ENCODE peak calls at places on chromosome 22, in six cellular contexts. One of them, this sample, is unnamed.

GRCh38 chr22:49617866-49618688 is 209.6 kb downstream of the BRD1 start:
- DNase-seq in HT-29: no peak
- DNase-seq in astrocyte of the hippocampus: no peak
- DNase-seq in sciatic nerve: no peak
- DNase-seq in GM20000: no peak
- DNase-seq in nucleus accumbens: no peak
- DNase-seq in this sample: no peak

GRCh38 chr22:36368359-36368983 is 19.3 kb downstream of the MYH9 start:
- DNase-seq in HT-29: peak
- DNase-seq in astrocyte of the hippocampus: peak
- DNase-seq in sciatic nerve: no peak
- DNase-seq in GM20000: no peak
- DNase-seq in nucleus accumbens: no peak
- DNase-seq in this sample: no peak

GRCh38 chr22:30574095-30574981 is at the start of gene GAL3ST1:
- DNase-seq in HT-29: peak
- DNase-seq in astrocyte of the hippocampus: peak
- DNase-seq in sciatic nerve: peak
- DNase-seq in GM20000: peak
- DNase-seq in nucleus accumbens: peak
- DNase-seq in this sample: peak

GRCh38 chr22:50261615-50262459 is at the start of gene MAPK12:
- DNase-seq in HT-29: no peak
- DNase-seq in astrocyte of the hippocampus: peak
- DNase-seq in sciatic nerve: no peak
- DNase-seq in GM20000: peak
- DNase-seq in nucleus accumbens: no peak
- DNase-seq in this sample: no peak

GRCh38 chr22:35749808-35750207 is 32.1 kb downstream of the APOL5 start:
- DNase-seq in HT-29: no peak
- DNase-seq in astrocyte of the hippocampus: peak
- DNase-seq in sciatic nerve: no peak
- DNase-seq in GM20000: peak
- DNase-seq in nucleus accumbens: no peak
- DNase-seq in this sample: no peak

GRCh38 chr22:46060292-46061123 is 83.5 kb upstream of the WNT7B start:
- DNase-seq in HT-29: peak
- DNase-seq in astrocyte of the hippocampus: peak
- DNase-seq in sciatic nerve: no peak
- DNase-seq in GM20000: no peak
- DNase-seq in nucleus accumbens: no peak
- DNase-seq in this sample: no peak

GRCh38 chr22:19812910-19813309 is 41.8 kb downstream of the GNB1L start:
- DNase-seq in HT-29: no peak
- DNase-seq in astrocyte of the hippocampus: no peak
- DNase-seq in sciatic nerve: no peak
- DNase-seq in GM20000: no peak
- DNase-seq in nucleus accumbens: no peak
- DNase-seq in this sample: no peak

GRCh38 chr22:21569459-21570161 is 2.1 kb downstream of the UBE2L3 start:
- DNase-seq in HT-29: no peak
- DNase-seq in astrocyte of the hippocampus: no peak
- DNase-seq in sciatic nerve: no peak
- DNase-seq in GM20000: no peak
- DNase-seq in nucleus accumbens: no peak
- DNase-seq in this sample: no peak

GRCh38 chr22:47136050-47136449 is 373.6 kb downstream of the TBC1D22A start:
- DNase-seq in HT-29: no peak
- DNase-seq in astrocyte of the hippocampus: no peak
- DNase-seq in sciatic nerve: no peak
- DNase-seq in GM20000: no peak
- DNase-seq in nucleus accumbens: no peak
- DNase-seq in this sample: no peak

GRCh38 chr22:46862418-46863324 is 100.2 kb downstream of the TBC1D22A start:
- DNase-seq in HT-29: no peak
- DNase-seq in astrocyte of the hippocampus: no peak
- DNase-seq in sciatic nerve: no peak
- DNase-seq in GM20000: no peak
- DNase-seq in nucleus accumbens: no peak
- DNase-seq in this sample: no peak

GRCh38 chr22:20438678-20439492 is 1.3 kb upstream of the SCARF2 start:
- DNase-seq in HT-29: no peak
- DNase-seq in astrocyte of the hippocampus: no peak
- DNase-seq in sciatic nerve: peak
- DNase-seq in GM20000: peak
- DNase-seq in nucleus accumbens: no peak
- DNase-seq in this sample: no peak

GRCh38 chr22:41856484-41856883 is 23.6 kb downstream of the SREBF2 start:
- DNase-seq in HT-29: peak
- DNase-seq in astrocyte of the hippocampus: no peak
- DNase-seq in sciatic nerve: no peak
- DNase-seq in GM20000: no peak
- DNase-seq in nucleus accumbens: no peak
- DNase-seq in this sample: no peak

GRCh38 chr22:19407649-19408606 is 23.6 kb downstream of the HIRA start:
- DNase-seq in HT-29: no peak
- DNase-seq in astrocyte of the hippocampus: no peak
- DNase-seq in sciatic nerve: no peak
- DNase-seq in GM20000: no peak
- DNase-seq in nucleus accumbens: no peak
- DNase-seq in this sample: no peak

GRCh38 chr22:19638282-19639015 is 75.9 kb upstream of the SEPTIN5 start:
- DNase-seq in HT-29: no peak
- DNase-seq in astrocyte of the hippocampus: no peak
- DNase-seq in sciatic nerve: peak
- DNase-seq in GM20000: no peak
- DNase-seq in nucleus accumbens: no peak
- DNase-seq in this sample: no peak

GRCh38 chr22:27241430-27242110 is 560.0 kb downstream of the MN1 start:
- DNase-seq in HT-29: no peak
- DNase-seq in astrocyte of the hippocampus: peak
- DNase-seq in sciatic nerve: no peak
- DNase-seq in GM20000: no peak
- DNase-seq in nucleus accumbens: no peak
- DNase-seq in this sample: peak

GRCh38 chr22:28442951-28443876 is 236.4 kb downstream of the TTC28 start:
- DNase-seq in HT-29: no peak
- DNase-seq in astrocyte of the hippocampus: peak
- DNase-seq in sciatic nerve: peak
- DNase-seq in GM20000: peak
- DNase-seq in nucleus accumbens: peak
- DNase-seq in this sample: peak

GRCh38 chr22:44640618-44641155 is 61.3 kb upstream of the PRR5 start:
- DNase-seq in HT-29: no peak
- DNase-seq in astrocyte of the hippocampus: no peak
- DNase-seq in sciatic nerve: no peak
- DNase-seq in GM20000: no peak
- DNase-seq in nucleus accumbens: no peak
- DNase-seq in this sample: no peak

GRCh38 chr22:39718206-39718605 is 147.7 kb downstream of the CACNA1I start:
- DNase-seq in HT-29: no peak
- DNase-seq in astrocyte of the hippocampus: no peak
- DNase-seq in sciatic nerve: peak
- DNase-seq in GM20000: no peak
- DNase-seq in nucleus accumbens: no peak
- DNase-seq in this sample: no peak

GRCh38 chr22:43226368-43226979 is 39.5 kb upstream of the TTLL12 start:
- DNase-seq in HT-29: no peak
- DNase-seq in astrocyte of the hippocampus: peak
- DNase-seq in sciatic nerve: no peak
- DNase-seq in GM20000: no peak
- DNase-seq in nucleus accumbens: no peak
- DNase-seq in this sample: no peak

GRCh38 chr22:38049812-38050619 is 7.2 kb upstream of the PICK1 start:
- DNase-seq in HT-29: no peak
- DNase-seq in astrocyte of the hippocampus: no peak
- DNase-seq in sciatic nerve: no peak
- DNase-seq in GM20000: no peak
- DNase-seq in nucleus accumbens: peak
- DNase-seq in this sample: peak

GRCh38 chr22:36339171-36340065 is 48.3 kb downstream of the MYH9 start:
- DNase-seq in HT-29: no peak
- DNase-seq in astrocyte of the hippocampus: peak
- DNase-seq in sciatic nerve: no peak
- DNase-seq in GM20000: no peak
- DNase-seq in nucleus accumbens: no peak
- DNase-seq in this sample: no peak

GRCh38 chr22:22881116-22882032 is 6.2 kb upstream of the IGLL5 start:
- DNase-seq in HT-29: no peak
- DNase-seq in astrocyte of the hippocampus: no peak
- DNase-seq in sciatic nerve: no peak
- DNase-seq in GM20000: peak
- DNase-seq in nucleus accumbens: no peak
- DNase-seq in this sample: no peak

GRCh38 chr22:45202333-45203149 is 38.2 kb downstream of the KIAA0930 start:
- DNase-seq in HT-29: peak
- DNase-seq in astrocyte of the hippocampus: peak
- DNase-seq in sciatic nerve: no peak
- DNase-seq in GM20000: no peak
- DNase-seq in nucleus accumbens: no peak
- DNase-seq in this sample: no peak

GRCh38 chr22:23529166-23530103 is 50.7 kb downstream of the IGLL1 start:
- DNase-seq in HT-29: no peak
- DNase-seq in astrocyte of the hippocampus: no peak
- DNase-seq in sciatic nerve: peak
- DNase-seq in GM20000: no peak
- DNase-seq in nucleus accumbens: no peak
- DNase-seq in this sample: no peak

GRCh38 chr22:20503816-20504215 is 3.6 kb upstream of the MED15 start:
- DNase-seq in HT-29: no peak
- DNase-seq in astrocyte of the hippocampus: no peak
- DNase-seq in sciatic nerve: no peak
- DNase-seq in GM20000: no peak
- DNase-seq in nucleus accumbens: no peak
- DNase-seq in this sample: no peak

This sample was measured in midbrain.